ENCODE peak calls at places on chromosome 22, in five cellular contexts. I is fibroblast of the aortic adventitia, U is cardiac muscle cell, L is kidney, O is mucosa of gallbladder. Q is an unnamed sample.

GRCh38 chr22:47367107-47367690 is 604.7 kb downstream of the TBC1D22A start:
- DNase-seq in L (no peak), U (no peak), I (no peak), O (no peak), Q (peak; percentile 44)

GRCh38 chr22:49364398-49364797 is 463.3 kb downstream of the BRD1 start:
- DNase-seq in U (no peak), O (peak; percentile 4), L (peak; percentile 45), I (no peak), Q (no peak)

GRCh38 chr22:24133187-24133965 is 47.9 kb upstream of the SUSD2 start:
- DNase-seq in L (no peak), U (peak; percentile 50), O (no peak), I (no peak), Q (no peak)

GRCh38 chr22:21650823-21651520 is 8.9 kb downstream of the SDF2L1 start:
- DNase-seq in I (no peak), U (no peak), L (no peak), O (no peak), Q (no peak)

GRCh38 chr22:21807545-21807944 is 59.9 kb downstream of the MAPK1 start:
- DNase-seq in U (no peak), L (no peak), I (no peak), O (no peak), Q (no peak)

GRCh38 chr22:24435323-24435645 is 7.9 kb downstream of the ADORA2A start:
- DNase-seq in U (no peak), O (no peak), L (no peak), I (no peak), Q (no peak)

GRCh38 chr22:18980829-18981228 is 44.7 kb upstream of the PRODH start:
- DNase-seq in U (no peak), I (no peak), L (no peak), O (no peak), Q (no peak)

GRCh38 chr22:32987081-32987631 is 71.0 kb downstream of the SYN3 start:
- DNase-seq in L (no peak), U (no peak), I (peak; percentile 24), O (no peak), Q (no peak)

GRCh38 chr22:30754971-30755759 is 60.5 kb downstream of the OSBP2 start:
- DNase-seq in L (no peak), U (peak; percentile 75), I (peak; percentile 92), O (peak; percentile 56), Q (no peak)